ENCODE peak calls at places on chromosomes 1 and 21, in nine cellular contexts. S, D, Z, Y, F, K, A, B and C are unnamed samples.

GRCh38 chr1:102045752-102046151 is 49.0 kb upstream of the OLFM3 start:
- DNase-seq in S (no peak), D (no peak), Z (no peak), Y (peak), F (no peak), K (no peak), A (no peak), B (no peak), C (no peak)

GRCh38 chr1:226112626-226113025 is 50.1 kb downstream of the H3-3A start:
- DNase-seq in S (no peak), D (no peak), Z (no peak), Y (no peak), F (no peak), K (no peak), A (no peak), B (no peak), C (no peak)

GRCh38 chr1:118987431-118988185 is 535 bp downstream of the TBX15 start:
- DNase-seq in S (no peak), D (no peak), Z (no peak), Y (no peak), F (no peak), K (no peak), A (no peak), B (no peak), C (no peak)

GRCh38 chr1:157448666-157449065 is 103.6 kb downstream of the FCRL5 start:
- DNase-seq in S (no peak), D (no peak), Z (no peak), Y (no peak), F (no peak), K (no peak), A (no peak), B (no peak), C (no peak)

GRCh38 chr21:32316363-32317215 is 17.9 kb downstream of the MRAP start:
- DNase-seq in S (no peak), D (no peak), Z (no peak), Y (no peak), F (no peak), K (no peak), A (no peak), B (no peak), C (no peak)

GRCh38 chr1:100862591-100862990 is 32.1 kb downstream of the EXTL2 start:
- DNase-seq in S (peak), D (peak), Z (no peak), Y (no peak), F (no peak), K (no peak), A (no peak), B (no peak), C (no peak)

GRCh38 chr1:35570589-35571137 is 2.5 kb upstream of the TFAP2E start:
- DNase-seq in S (peak), D (peak), Z (no peak), Y (no peak), F (no peak), K (no peak), A (no peak), B (no peak), C (no peak)

GRCh38 chr1:245752551-245752950 is 597.8 kb downstream of the KIF26B start:
- DNase-seq in S (no peak), D (no peak), Z (no peak), Y (no peak), F (no peak), K (no peak), A (no peak), B (no peak), C (no peak)

GRCh38 chr1:110986407-110986891 is 22.7 kb upstream of the LRIF1 start:
- DNase-seq in S (peak), D (no peak), Z (no peak), Y (no peak), F (no peak), K (no peak), A (no peak), B (no peak), C (no peak)

GRCh38 chr21:44049606-44050005 is 37.5 kb downstream of the TRAPPC10 start:
- DNase-seq in S (no peak), D (no peak), Z (no peak), Y (no peak), F (no peak), K (no peak), A (no peak), B (no peak), C (no peak)

GRCh38 chr1:221712198-221712684 is 29.6 kb downstream of the DUSP10 start:
- DNase-seq in S (peak), D (peak), Z (no peak), Y (no peak), F (no peak), K (peak), A (peak), B (no peak), C (peak)

GRCh38 chr21:31594726-31595125 is 64.8 kb upstream of the SOD1 start:
- DNase-seq in S (no peak), D (no peak), Z (no peak), Y (no peak), F (no peak), K (no peak), A (no peak), B (no peak), C (no peak)

GRCh38 chr1:27397106-27397505 is 4.7 kb downstream of the GPR3 start:
- DNase-seq in S (no peak), D (no peak), Z (no peak), Y (no peak), F (no peak), K (no peak), A (no peak), B (no peak), C (no peak)

GRCh38 chr1:59263116-59263515 is 33.8 kb upstream of the FGGY start:
- DNase-seq in S (no peak), D (no peak), Z (no peak), Y (no peak), F (no peak), K (no peak), A (no peak), B (no peak), C (no peak)

GRCh38 chr21:25733859-25734653 is 648 bp downstream of the ATP5PF start:
- DNase-seq in S (peak), D (peak), Z (no peak), Y (no peak), F (peak), K (peak), A (no peak), B (no peak), C (peak)

GRCh38 chr1:12015499-12015898 is 3.8 kb upstream of the MIIP start:
- DNase-seq in S (no peak), D (no peak), Z (no peak), Y (no peak), F (no peak), K (no peak), A (no peak), B (no peak), C (no peak)

GRCh38 chr1:12013317-12013588 is 6.0 kb upstream of the MIIP start:
- DNase-seq in S (no peak), D (no peak), Z (no peak), Y (no peak), F (no peak), K (no peak), A (no peak), B (no peak), C (no peak)

GRCh38 chr1:12015001-12015491 is 4.3 kb upstream of the MIIP start:
- DNase-seq in S (peak), D (no peak), Z (no peak), Y (no peak), F (no peak), K (no peak), A (no peak), B (no peak), C (no peak)

GRCh38 chr1:12012560-12013316 is 6.6 kb upstream of the MIIP start:
- DNase-seq in S (no peak), D (no peak), Z (no peak), Y (no peak), F (no peak), K (no peak), A (no peak), B (no peak), C (no peak)

DNA sequence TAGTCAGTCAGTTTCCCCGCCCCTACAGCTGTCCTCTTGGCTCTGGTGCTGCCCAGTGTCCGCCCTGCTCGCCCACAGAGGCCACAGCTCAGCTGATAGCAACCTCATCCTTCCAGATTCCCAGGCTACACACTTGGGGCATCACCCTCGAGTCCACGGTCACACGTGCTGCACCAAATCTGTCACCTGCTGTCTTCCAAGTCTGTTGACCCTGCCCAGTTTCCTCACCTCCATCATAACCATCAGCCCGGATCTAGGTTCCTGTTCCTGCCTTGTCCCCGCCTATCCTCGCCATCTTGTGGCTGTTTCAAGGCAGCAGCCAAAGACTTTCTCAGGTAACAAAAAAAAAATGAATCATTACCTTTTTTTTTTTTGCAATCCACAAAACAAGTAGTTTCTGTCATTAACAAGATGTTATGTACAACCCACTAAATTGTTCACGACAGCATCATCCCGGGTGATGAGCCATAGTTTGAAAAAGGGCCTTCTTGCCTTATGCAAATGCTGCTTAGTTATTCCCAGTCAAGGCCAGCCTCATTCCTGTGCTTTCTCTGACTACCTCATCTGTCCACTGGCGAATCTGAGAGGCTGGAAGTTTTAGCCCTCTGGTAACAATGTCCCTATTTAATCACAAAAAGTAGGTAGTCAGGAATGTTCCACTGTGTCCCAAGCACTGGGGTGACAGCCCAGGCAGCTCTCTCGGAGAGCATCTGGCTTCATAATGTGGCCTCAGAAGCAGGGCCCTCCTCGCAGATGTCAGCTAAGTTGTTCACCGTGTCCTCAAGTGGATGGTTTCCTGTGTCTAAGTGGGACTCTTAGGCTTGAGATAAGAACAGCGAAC is 4.9 kb upstream of the MIIP start:
- DNase-seq in S (peak), D (no peak), Z (no peak), Y (no peak), F (no peak), K (no peak), A (no peak), B (no peak), C (no peak)
- TF ChIP-seq CTCF in S (no peak), D (no peak), Z (no peak), Y (no peak), F (peak), K (no peak), A (no peak), B (no peak), C (no peak)

GRCh38 chr1:106217765-106218164 is 838.7 kb upstream of the PRMT6 start:
- DNase-seq in S (no peak), D (no peak), Z (no peak), Y (no peak), F (no peak), K (no peak), A (no peak), B (no peak), C (no peak)
- TF ChIP-seq CTCF in S (peak), D (no peak), Z (no peak), Y (no peak), F (peak), K (no peak), A (no peak), B (peak), C (no peak)

DNA sequence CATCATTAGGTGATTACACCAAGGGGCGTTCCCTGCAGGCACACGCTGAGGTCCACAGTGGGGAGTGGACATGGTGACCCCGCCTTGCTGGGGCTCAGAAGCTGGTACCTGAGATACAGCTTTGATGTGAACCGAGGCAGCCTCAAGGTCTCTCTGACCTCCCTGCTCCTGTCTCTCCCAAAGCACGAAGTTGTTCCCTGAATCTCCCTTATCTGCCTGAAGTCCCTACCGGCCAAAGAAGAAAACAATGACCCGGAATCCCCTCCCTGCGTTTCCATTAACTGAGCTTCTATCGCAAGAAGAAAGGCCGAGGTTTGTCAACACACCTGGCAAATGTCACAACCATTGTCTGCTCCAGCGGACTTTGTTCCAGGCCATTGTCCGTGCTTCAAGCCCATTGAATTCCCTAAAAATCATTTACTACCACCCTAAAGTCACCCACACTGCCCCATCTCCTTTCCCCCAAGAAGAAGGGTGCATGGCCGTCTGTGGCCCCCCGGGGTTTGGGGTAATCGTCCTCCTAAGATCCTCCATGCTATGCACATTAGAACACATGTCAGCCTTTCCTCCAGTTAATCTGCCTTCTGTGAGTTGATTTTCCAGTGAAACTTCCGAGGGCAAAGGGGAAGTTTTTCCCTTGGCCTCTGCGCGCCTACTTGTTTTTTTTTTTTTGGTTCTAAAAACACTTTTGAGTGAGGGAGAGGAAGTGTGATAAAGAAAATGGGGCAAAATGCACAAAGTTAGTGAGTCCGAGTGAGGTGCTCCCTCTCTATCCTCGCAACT is 48.1 kb upstream of the COL18A1 start:
- DNase-seq in S (no peak), D (no peak), Z (no peak), Y (no peak), F (no peak), K (no peak), A (no peak), B (no peak), C (no peak)
- TF ChIP-seq CTCF in S (no peak), D (no peak), Z (no peak), Y (no peak), F (no peak), K (no peak), A (no peak), B (no peak), C (no peak)

GRCh38 chr1:212242288-212242984 is 42.8 kb upstream of the PPP2R5A start:
- DNase-seq in S (no peak), D (no peak), Z (no peak), Y (no peak), F (no peak), K (no peak), A (no peak), B (no peak), C (no peak)

GRCh38 chr1:212238552-212238951 is 46.7 kb upstream of the PPP2R5A start:
- DNase-seq in S (no peak), D (peak), Z (no peak), Y (no peak), F (no peak), K (no peak), A (no peak), B (no peak), C (no peak)

GRCh38 chr1:212242985-212243308 is 42.3 kb upstream of the PPP2R5A start:
- DNase-seq in S (no peak), D (no peak), Z (no peak), Y (no peak), F (no peak), K (no peak), A (no peak), B (no peak), C (no peak)

GRCh38 chr1:212244441-212244840 is 40.8 kb upstream of the PPP2R5A start:
- DNase-seq in S (no peak), D (no peak), Z (no peak), Y (no peak), F (no peak), K (no peak), A (no peak), B (no peak), C (no peak)

GRCh38 chr1:212241445-212242287 is 43.5 kb upstream of the PPP2R5A start:
- DNase-seq in S (no peak), D (no peak), Z (no peak), Y (no peak), F (no peak), K (no peak), A (no peak), B (no peak), C (no peak)
- TF ChIP-seq CTCF in S (no peak), D (no peak), Z (no peak), Y (no peak), F (no peak), K (no peak), A (no peak), B (no peak), C (no peak)

DNA sequence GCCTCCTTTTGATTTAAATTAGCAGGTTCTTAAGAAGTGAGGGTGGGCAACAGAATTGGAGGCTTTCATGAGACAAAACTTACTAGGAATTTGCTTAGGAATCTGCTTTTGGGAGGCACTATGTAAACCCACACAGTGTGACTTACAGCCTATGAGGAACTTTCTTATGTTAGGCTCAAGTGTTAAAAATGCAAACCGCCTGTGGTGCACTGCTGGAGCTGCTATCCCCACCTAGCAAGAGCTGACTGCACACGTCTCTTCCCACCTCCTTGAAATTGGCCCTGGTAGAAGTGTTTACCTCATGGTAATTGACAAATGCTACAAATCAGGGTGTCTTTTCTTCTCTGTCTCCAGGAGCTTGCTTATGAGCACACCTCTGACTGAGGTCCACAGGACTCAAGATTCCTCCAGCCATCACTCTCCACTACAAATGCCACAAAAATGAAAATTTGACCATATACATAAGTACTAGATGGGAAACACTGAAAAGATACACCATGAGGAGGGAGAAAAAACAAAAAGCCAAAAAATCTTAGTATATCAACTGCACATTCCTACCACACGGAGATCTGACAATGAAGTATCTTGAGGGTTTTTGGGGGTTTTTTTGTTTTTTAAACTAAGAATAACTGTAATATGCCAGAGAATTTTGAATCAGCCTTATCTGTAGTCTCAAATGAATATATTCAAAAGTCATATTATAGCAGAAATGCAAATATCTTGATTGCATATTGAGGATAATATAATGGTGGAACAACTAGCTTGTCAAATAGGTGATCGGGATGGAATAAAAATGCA is 18.2 kb upstream of the NPL start:
- DNase-seq in S (no peak), D (no peak), Z (no peak), Y (no peak), F (no peak), K (no peak), A (no peak), B (no peak), C (no peak)
- TF ChIP-seq CTCF in S (no peak), D (peak), Z (peak), Y (no peak), F (peak), K (no peak), A (no peak), B (peak), C (no peak)

DNA sequence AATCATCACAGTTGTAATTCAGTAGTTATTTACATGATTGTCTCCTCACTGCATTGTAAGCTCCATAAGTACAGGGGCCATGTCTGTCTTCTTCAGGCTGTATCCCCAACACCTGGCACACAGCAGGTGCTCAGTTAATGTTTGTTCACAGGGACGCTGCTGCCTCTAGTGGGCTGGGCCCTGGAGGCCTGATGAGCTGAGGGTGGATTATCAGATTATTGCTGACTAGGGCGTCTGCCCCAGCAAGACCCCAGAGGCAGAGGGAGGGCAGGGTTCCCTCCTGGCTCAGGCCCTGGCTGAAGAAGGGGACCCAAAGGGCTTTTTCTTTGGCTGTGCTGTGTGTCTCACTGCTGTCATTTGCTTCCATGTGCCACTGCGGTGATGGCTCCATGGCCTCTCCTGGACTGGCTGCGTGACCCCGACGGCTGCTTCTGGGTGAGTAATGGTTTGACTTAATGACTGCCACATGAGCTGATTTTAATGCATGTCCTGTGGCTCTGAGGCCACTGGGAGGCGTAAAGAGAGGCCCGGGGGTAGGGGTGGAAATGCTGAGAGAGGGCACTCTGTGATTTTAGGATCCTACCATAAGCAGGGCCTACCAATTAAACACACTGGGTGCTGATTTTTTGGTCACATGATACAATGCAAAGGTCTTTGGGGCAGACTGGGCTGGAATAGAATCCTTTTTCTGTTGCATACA is 20.8 kb upstream of the EPB41 start:
- DNase-seq in S (no peak), D (no peak), Z (no peak), Y (no peak), F (no peak), K (peak), A (no peak), B (no peak), C (no peak)
- TF ChIP-seq CTCF in S (peak), D (no peak), Z (no peak), Y (no peak), F (no peak), K (no peak), A (no peak), B (peak), C (peak)

GRCh38 chr1:21640653-21641052 is 28.5 kb downstream of the RAP1GAP start:
- DNase-seq in S (no peak), D (no peak), Z (no peak), Y (no peak), F (no peak), K (no peak), A (no peak), B (no peak), C (no peak)

GRCh38 chr1:21639594-21640041 is 29.5 kb downstream of the RAP1GAP start:
- DNase-seq in S (no peak), D (no peak), Z (no peak), Y (no peak), F (no peak), K (no peak), A (no peak), B (no peak), C (no peak)

GRCh38 chr1:21641967-21642366 is 27.2 kb downstream of the RAP1GAP start:
- DNase-seq in S (no peak), D (no peak), Z (peak), Y (no peak), F (no peak), K (no peak), A (no peak), B (no peak), C (no peak)

GRCh38 chr1:21641537-21641936 is 27.6 kb downstream of the RAP1GAP start:
- DNase-seq in S (no peak), D (no peak), Z (no peak), Y (no peak), F (no peak), K (no peak), A (no peak), B (no peak), C (no peak)

GRCh38 chr1:21641076-21641475 is 28.1 kb downstream of the RAP1GAP start:
- DNase-seq in S (no peak), D (no peak), Z (no peak), Y (no peak), F (no peak), K (no peak), A (no peak), B (no peak), C (no peak)
- TF ChIP-seq CTCF in S (no peak), D (no peak), Z (no peak), Y (no peak), F (no peak), K (no peak), A (no peak), B (no peak), C (no peak)